ENCODE peak calls at places on chromosomes 12 and 14, in nine cellular contexts. L is RPMI8226; T is activated naive CD8-positive, alpha-beta T cell treated with anti-CD3 and anti-CD28 coated beads, Interleukin-2, amount 50 U/mL, for 24 hours; K is activated gamma-delta T cell; M is activated CD4-positive, CD25-positive, alpha-beta regulatory T cell; A is GM04504; U is neuronal stem cell; O is memory B cell; P is left ventricle myocardium superior. I is an unnamed sample.

GRCh38 chr14:32933623-32933942 is 5.1 kb upstream of the NPAS3 start:
- DNase-seq in U (peak), T (no peak), P (no peak), K (no peak), L (no peak), O (no peak), A (no peak), M (no peak), I (no peak)

GRCh38 chr14:96723946-96724345 is 73.2 kb upstream of the VRK1 start:
- DNase-seq in U (no peak), L (no peak), P (no peak), T (no peak), M (no peak), K (no peak), O (no peak), A (no peak), I (no peak)

GRCh38 chr12:80988986-80989385 is 51.3 kb upstream of the LIN7A start:
- DNase-seq in A (no peak), U (no peak), L (no peak), O (no peak), P (no peak), K (no peak), T (no peak), M (no peak), I (no peak)

GRCh38 chr14:33711761-33712160 is 239.1 kb downstream of the EGLN3 start:
- DNase-seq in K (no peak), T (no peak), A (no peak), U (no peak), O (no peak), L (no peak), P (no peak), M (no peak), I (no peak)

GRCh38 chr14:91367173-91368171 is 50.1 kb downstream of the CCDC88C start:
- DNase-seq in K (no peak), O (peak), L (peak), T (peak), P (no peak), U (no peak), M (peak), A (no peak), I (no peak)

GRCh38 chr12:69698769-69699540 is at the start of gene BEST3:
- DNase-seq in L (peak), T (no peak), O (no peak), M (no peak), U (no peak), K (no peak), A (no peak), P (no peak), I (no peak)

GRCh38 chr12:5965950-5966383 is 20.9 kb upstream of the ANO2 start:
- DNase-seq in O (peak), L (peak), A (peak), K (no peak), U (peak), T (peak), P (peak), M (no peak), I (peak)

GRCh38 chr12:120597861-120598260 is 16.7 kb upstream of the POP5 start:
- DNase-seq in T (no peak), K (no peak), A (no peak), P (no peak), L (no peak), O (no peak), M (no peak), U (no peak), I (no peak)

GRCh38 chr12:132359551-132359950 is 30.2 kb upstream of the GALNT9 start:
- DNase-seq in M (no peak), U (no peak), A (no peak), L (no peak), P (no peak), O (no peak), T (no peak), K (no peak), I (no peak)

GRCh38 chr14:68384335-68384734 is 408.5 kb downstream of the ZFP36L1 start:
- DNase-seq in M (no peak), P (peak), L (no peak), K (no peak), U (no peak), T (no peak), O (no peak), A (no peak), I (no peak)

GRCh38 chr12:25054783-25055144 is 105.9 kb upstream of the BCAT1 start:
- DNase-seq in A (no peak), L (peak), O (no peak), U (no peak), M (no peak), K (no peak), T (peak), P (no peak), I (no peak)